ENCODE peak calls at places on chromosomes 4 and X, in five cellular contexts. One of them, this sample, is unnamed.

GRCh38 chr4:152471251-152471792 is 64.6 kb downstream of the FBXW7 start:
- DNase-seq in IMR-90: no peak
- DNase-seq in small intestine: no peak
- DNase-seq in A673: no peak
- DNase-seq in breast epithelium: no peak
- DNase-seq in this sample: no peak

GRCh38 chr4:3468804-3469203 is 5.7 kb downstream of the DOK7 start:
- DNase-seq in IMR-90: no peak
- DNase-seq in small intestine: no peak
- DNase-seq in A673: no peak
- DNase-seq in breast epithelium: no peak
- DNase-seq in this sample: no peak

GRCh38 chr4:114229721-114230120 is 250.3 kb upstream of the ARSJ start:
- DNase-seq in IMR-90: no peak
- DNase-seq in small intestine: no peak
- DNase-seq in A673: no peak
- DNase-seq in breast epithelium: no peak
- DNase-seq in this sample: no peak

GRCh38 chr4:4675636-4676035 is 133.8 kb upstream of the STX18 start:
- DNase-seq in IMR-90: no peak
- DNase-seq in small intestine: no peak
- DNase-seq in A673: no peak
- DNase-seq in breast epithelium: no peak
- DNase-seq in this sample: no peak

GRCh38 chrX:136156560-136157117 is 9.3 kb downstream of the FHL1 start:
- DNase-seq in IMR-90: no peak
- DNase-seq in small intestine: no peak
- DNase-seq in A673: no peak
- DNase-seq in breast epithelium: no peak
- DNase-seq in this sample: no peak

GRCh38 chr4:102787096-102787867 is 26.5 kb upstream of the MANBA start:
- DNase-seq in IMR-90: peak; percentile 92
- DNase-seq in small intestine: no peak
- DNase-seq in A673: peak; percentile 53
- DNase-seq in breast epithelium: no peak
- DNase-seq in this sample: no peak

GRCh38 chr4:41678951-41679350 is 69.6 kb downstream of the PHOX2B start:
- DNase-seq in IMR-90: no peak
- DNase-seq in small intestine: no peak
- DNase-seq in A673: no peak
- DNase-seq in breast epithelium: no peak
- DNase-seq in this sample: no peak

GRCh38 chr4:134911941-134912340 is 710.4 kb upstream of the PABPC4L start:
- DNase-seq in IMR-90: no peak
- DNase-seq in small intestine: no peak
- DNase-seq in A673: no peak
- DNase-seq in breast epithelium: no peak
- DNase-seq in this sample: no peak

GRCh38 chr4:1136028-1136427 is 22.7 kb upstream of the RNF212 start:
- DNase-seq in IMR-90: no peak
- DNase-seq in small intestine: peak; percentile 87
- DNase-seq in A673: no peak
- DNase-seq in breast epithelium: no peak
- DNase-seq in this sample: no peak

GRCh38 chrX:153353416-153353815 is 19.5 kb downstream of the ZNF275 start:
- DNase-seq in IMR-90: no peak
- DNase-seq in small intestine: no peak
- DNase-seq in A673: no peak
- DNase-seq in breast epithelium: no peak
- DNase-seq in this sample: no peak

GRCh38 chr4:129323630-129324029 is 227.7 kb downstream of the C4orf33 start:
- DNase-seq in IMR-90: no peak
- DNase-seq in small intestine: no peak
- DNase-seq in A673: no peak
- DNase-seq in breast epithelium: no peak
- DNase-seq in this sample: no peak

GRCh38 chr4:7168106-7168505 is 24.2 kb upstream of the SORCS2 start:
- DNase-seq in IMR-90: no peak
- DNase-seq in small intestine: no peak
- DNase-seq in A673: no peak
- DNase-seq in breast epithelium: no peak
- DNase-seq in this sample: no peak

GRCh38 chrX:65695849-65696248 is 28.4 kb downstream of the MSN start:
- DNase-seq in IMR-90: no peak
- DNase-seq in small intestine: no peak
- DNase-seq in A673: no peak
- DNase-seq in breast epithelium: no peak
- DNase-seq in this sample: no peak
- H3K4me1 ChIP-seq in IMR-90: peaks cover 16% of the 10 kb centered on the region
- H3K4me1 ChIP-seq in small intestine: peaks cover 8% of the 10 kb centered on the region
- H3K4me1 ChIP-seq in A673: peaks cover 42% of the 10 kb centered on the region
- H3K4me1 ChIP-seq in breast epithelium: no peaks in the 10 kb centered on the region
- H3K4me1 ChIP-seq in this sample: peaks cover 93% of the 10 kb centered on the region

GRCh38 chr4:173506780-173507211 is 23.2 kb downstream of the HAND2 start:
- DNase-seq in IMR-90: no peak
- DNase-seq in small intestine: no peak
- DNase-seq in A673: no peak
- DNase-seq in breast epithelium: no peak
- DNase-seq in this sample: no peak
- H3K4me3 ChIP-seq in IMR-90: no peak overlapping the region
- H3K4me3 ChIP-seq in small intestine: no peak overlapping the region
- H3K4me3 ChIP-seq in A673: no peak overlapping the region
- H3K4me3 ChIP-seq in breast epithelium: no peak overlapping the region
- H3K4me3 ChIP-seq in this sample: peak overlapping the region; percentile 40

DNA sequence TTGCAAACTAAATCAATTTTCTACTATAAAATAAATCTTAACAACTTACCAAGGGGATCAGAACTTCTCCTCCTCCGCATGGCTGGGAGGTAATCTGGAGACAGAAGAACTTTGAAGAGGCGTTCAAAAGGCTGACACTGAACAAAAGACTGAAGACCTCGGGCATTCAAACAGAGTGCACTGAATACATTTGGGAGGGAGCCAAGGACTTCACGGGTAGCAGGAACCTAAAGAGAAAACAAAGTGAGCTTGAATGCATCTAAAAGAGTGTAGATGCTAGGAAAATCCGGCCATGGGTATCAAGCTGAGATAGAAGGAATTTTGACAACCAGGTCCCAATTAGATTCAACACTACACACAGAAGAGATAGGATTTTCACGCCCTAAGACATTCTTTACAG is 69.6 kb downstream of the HUWE1 start:
- DNase-seq in IMR-90: no peak
- DNase-seq in small intestine: no peak
- DNase-seq in A673: peak; percentile 77
- DNase-seq in breast epithelium: no peak
- DNase-seq in this sample: no peak
- H3K36me3 ChIP-seq in IMR-90: peaks cover 33% of the 10 kb centered on the region
- H3K36me3 ChIP-seq in small intestine: peaks cover 6% of the 10 kb centered on the region
- H3K36me3 ChIP-seq in A673: peaks cover 44% of the 10 kb centered on the region
- H3K36me3 ChIP-seq in breast epithelium: no peaks in the 10 kb centered on the region
- H3K36me3 ChIP-seq in this sample: peaks cover 48% of the 10 kb centered on the region

GRCh38 chr4:85986266-85986665 is 373.6 kb downstream of the MAPK10 start:
- DNase-seq in IMR-90: peak; percentile 29
- DNase-seq in small intestine: no peak
- DNase-seq in A673: no peak
- DNase-seq in breast epithelium: no peak
- DNase-seq in this sample: no peak
- H3K4me1 ChIP-seq in IMR-90: no peaks in the 10 kb centered on the region
- H3K4me1 ChIP-seq in small intestine: no peaks in the 10 kb centered on the region
- H3K4me1 ChIP-seq in A673: no peaks in the 10 kb centered on the region
- H3K4me1 ChIP-seq in breast epithelium: no peaks in the 10 kb centered on the region
- H3K4me1 ChIP-seq in this sample: no peaks in the 10 kb centered on the region

GRCh38 chrX:116246261-116246660 is 75.7 kb downstream of the AGTR2 start:
- DNase-seq in IMR-90: no peak
- DNase-seq in small intestine: no peak
- DNase-seq in A673: no peak
- DNase-seq in breast epithelium: no peak
- DNase-seq in this sample: no peak
- H3K4me3 ChIP-seq in IMR-90: no peak overlapping the region
- H3K4me3 ChIP-seq in small intestine: no peak overlapping the region
- H3K4me3 ChIP-seq in A673: no peak overlapping the region
- H3K4me3 ChIP-seq in breast epithelium: no peak overlapping the region
- H3K4me3 ChIP-seq in this sample: no peak overlapping the region

GRCh38 chr4:76127754-76128153 is 20.4 kb downstream of the NUP54 start:
- DNase-seq in IMR-90: no peak
- DNase-seq in small intestine: no peak
- DNase-seq in A673: no peak
- DNase-seq in breast epithelium: no peak
- DNase-seq in this sample: no peak
- H3K36me3 ChIP-seq in IMR-90: peaks cover 16% of the 10 kb centered on the region
- H3K36me3 ChIP-seq in small intestine: no peaks in the 10 kb centered on the region
- H3K36me3 ChIP-seq in A673: peaks cover 14% of the 10 kb centered on the region
- H3K36me3 ChIP-seq in breast epithelium: no peaks in the 10 kb centered on the region
- H3K36me3 ChIP-seq in this sample: peaks cover 10% of the 10 kb centered on the region

DNA sequence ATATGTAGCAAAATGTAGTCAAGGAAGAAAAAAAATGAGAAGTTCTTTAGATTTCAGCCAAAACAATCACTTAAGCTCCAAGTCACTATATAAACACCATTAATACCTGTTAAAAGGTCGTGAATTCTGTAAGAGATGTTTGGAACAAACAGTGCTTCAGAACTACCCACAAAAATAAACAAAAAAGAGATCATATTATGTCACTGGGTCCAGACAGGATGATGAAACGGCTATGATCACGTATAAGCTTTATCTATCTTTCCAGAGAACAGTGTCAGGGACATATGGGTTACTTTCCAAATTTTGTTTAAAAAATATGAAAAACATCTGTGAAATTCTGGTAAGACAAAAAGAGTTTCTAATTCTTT is 90.1 kb downstream of the SORBS2 start:
- DNase-seq in IMR-90: no peak
- DNase-seq in small intestine: no peak
- DNase-seq in A673: no peak
- DNase-seq in breast epithelium: no peak
- DNase-seq in this sample: no peak
- H3K4me1 ChIP-seq in IMR-90: no peaks in the 10 kb centered on the region
- H3K4me1 ChIP-seq in small intestine: no peaks in the 10 kb centered on the region
- H3K4me1 ChIP-seq in A673: no peaks in the 10 kb centered on the region
- H3K4me1 ChIP-seq in breast epithelium: no peaks in the 10 kb centered on the region
- H3K4me1 ChIP-seq in this sample: no peaks in the 10 kb centered on the region

DNA sequence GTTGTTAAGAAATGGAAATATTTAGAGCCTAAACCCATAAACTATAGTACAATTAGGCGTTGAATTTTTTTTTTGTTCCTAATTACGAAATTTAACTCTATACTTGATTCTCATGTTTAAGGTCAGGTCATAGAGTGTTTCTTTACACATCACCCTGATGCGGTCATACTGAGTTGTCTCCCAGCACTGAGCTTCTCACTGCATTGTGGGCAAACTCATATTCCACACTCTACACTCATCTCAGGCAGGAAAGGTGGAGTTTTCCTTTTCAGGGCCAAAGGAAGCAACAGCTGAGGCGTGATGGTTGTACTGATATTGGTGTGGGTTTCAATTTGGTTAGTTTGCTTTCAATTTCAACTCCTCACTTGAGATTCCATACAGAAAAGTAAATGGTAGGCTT is 75.4 kb downstream of the FAT4 start:
- DNase-seq in IMR-90: peak; percentile 85
- DNase-seq in small intestine: no peak
- DNase-seq in A673: no peak
- DNase-seq in breast epithelium: no peak
- DNase-seq in this sample: no peak
- H3K4me3 ChIP-seq in IMR-90: peak overlapping the region; percentile 4
- H3K4me3 ChIP-seq in small intestine: no peak overlapping the region
- H3K4me3 ChIP-seq in A673: no peak overlapping the region
- H3K4me3 ChIP-seq in breast epithelium: no peak overlapping the region
- H3K4me3 ChIP-seq in this sample: no peak overlapping the region

GRCh38 chr4:15507679-15508078 is 38.0 kb downstream of the CC2D2A start:
- DNase-seq in IMR-90: no peak
- DNase-seq in small intestine: peak; percentile 72
- DNase-seq in A673: no peak
- DNase-seq in breast epithelium: no peak
- DNase-seq in this sample: no peak
- H3K36me3 ChIP-seq in IMR-90: peaks cover 18% of the 10 kb centered on the region
- H3K36me3 ChIP-seq in small intestine: peaks cover 2% of the 10 kb centered on the region
- H3K36me3 ChIP-seq in A673: peaks cover 12% of the 10 kb centered on the region
- H3K36me3 ChIP-seq in breast epithelium: peaks cover 4% of the 10 kb centered on the region
- H3K36me3 ChIP-seq in this sample: no peaks in the 10 kb centered on the region

This sample was measured in CD8-positive, alpha-beta T cell.